ENCODE peak calls at places on chromosome 13, in nine cellular contexts. B is RWPE1, V is fibroblast of lung, U is mammary epithelial cell, S is transverse colon, Q is endothelial cell, D is adrenal gland, N is WERI-Rb-1, Y is activated B cell treated with CpG ODN at 0.5 μM for 24 hours. M is an unnamed sample.

GRCh38 chr13:52848455-52849190 is at the start of gene PCDH8:
- DNase-seq in Q (peak), N (peak), S (no peak), U (no peak), B (no peak), Y (no peak), V (no peak), D (peak), M (peak)

GRCh38 chr13:99665716-99666115 is 164.4 kb downstream of the TM9SF2 start:
- DNase-seq in Y (no peak), U (no peak), V (no peak), B (no peak), Q (no peak), D (no peak), N (no peak), S (no peak), M (no peak)

GRCh38 chr13:100600915-100601314 is 12.3 kb upstream of the GGACT start:
- DNase-seq in B (no peak), D (peak), N (no peak), U (no peak), V (no peak), Q (no peak), Y (no peak), S (no peak), M (no peak)

GRCh38 chr13:61148211-61148610 is 267.4 kb downstream of the PCDH20 start:
- DNase-seq in Q (no peak), Y (no peak), V (no peak), D (no peak), N (no peak), S (no peak), B (no peak), U (no peak), M (no peak)

GRCh38 chr13:26007774-26008173 is 44.0 kb downstream of the SHISA2 start:
- DNase-seq in U (no peak), D (no peak), V (no peak), B (no peak), Y (no peak), S (no peak), Q (no peak), N (no peak), M (no peak)

GRCh38 chr13:93227906-93228801 is 1.5 kb downstream of the GPC6 start:
- DNase-seq in N (peak), B (no peak), Q (peak), Y (no peak), D (peak), V (peak), U (peak), S (peak), M (peak)

GRCh38 chr13:111033172-111034133 is 81.7 kb upstream of the ARHGEF7 start:
- DNase-seq in D (no peak), U (peak), N (no peak), Y (no peak), B (no peak), S (no peak), V (no peak), Q (no peak), M (no peak)

GRCh38 chr13:23718916-23719470 is 148.8 kb downstream of the TNFRSF19 start:
- DNase-seq in U (no peak), S (no peak), B (no peak), D (no peak), Q (no peak), V (peak), Y (no peak), N (no peak), M (no peak)

GRCh38 chr13:49226613-49227012 is 6.5 kb downstream of the MLNR start:
- DNase-seq in Y (no peak), D (no peak), B (no peak), N (no peak), Q (no peak), V (no peak), S (no peak), U (no peak), M (no peak)

GRCh38 chr13:39132286-39132685 is 94.0 kb downstream of the NHLRC3 start:
- DNase-seq in Q (no peak), V (no peak), U (peak), N (no peak), B (peak), D (no peak), Y (no peak), S (no peak), M (no peak)

GRCh38 chr13:76473552-76474134 is 412.6 kb downstream of the KCTD12 start:
- DNase-seq in Y (no peak), B (peak), D (peak), V (peak), S (peak), N (peak), U (peak), Q (peak), M (peak)

GRCh38 chr13:42388326-42388725 is 116.4 kb downstream of the AKAP11 start:
- DNase-seq in Y (no peak), N (no peak), B (no peak), V (no peak), U (no peak), Q (no peak), S (no peak), D (no peak), M (no peak)

GRCh38 chr13:60765700-60766411 is 368.8 kb downstream of the TDRD3 start:
- DNase-seq in U (no peak), S (no peak), N (no peak), V (no peak), B (no peak), Y (no peak), D (no peak), Q (no peak), M (no peak)

GRCh38 chr13:34752561-34752960 is 189.5 kb upstream of the NBEA start:
- DNase-seq in V (no peak), U (no peak), Q (no peak), D (no peak), N (no peak), Y (no peak), S (no peak), B (no peak), M (no peak)

GRCh38 chr13:99087954-99088491 is 110.2 kb upstream of the DOCK9 start:
- DNase-seq in B (no peak), U (no peak), Q (no peak), D (no peak), Y (peak), V (no peak), N (peak), S (peak), M (peak)

GRCh38 chr13:113579686-113580085 is 4.9 kb upstream of the TFDP1 start:
- DNase-seq in S (no peak), U (no peak), D (peak), Y (no peak), N (peak), Q (no peak), B (no peak), V (no peak), M (no peak)

GRCh38 chr13:30864352-30865130 is 41.5 kb upstream of the MEDAG start:
- DNase-seq in D (no peak), V (peak), Y (no peak), N (peak), B (no peak), S (no peak), Q (no peak), U (peak), M (no peak)

GRCh38 chr13:72849571-72849970 is 67.6 kb downstream of the PIBF1 start:
- DNase-seq in U (no peak), V (peak), S (no peak), Q (no peak), B (no peak), Y (no peak), D (no peak), N (no peak), M (no peak)

GRCh38 chr13:106117035-106117434 is 418.4 kb downstream of the EFNB2 start:
- DNase-seq in Q (no peak), V (peak), S (no peak), Y (no peak), U (peak), N (no peak), B (peak), D (no peak), M (no peak)

GRCh38 chr13:106373989-106374572 is 161.4 kb downstream of the EFNB2 start:
- DNase-seq in V (peak), U (peak), Y (no peak), S (no peak), N (peak), B (no peak), D (no peak), Q (no peak), M (no peak)

GRCh38 chr13:97912139-97912535 is 41.3 kb upstream of the IPO5 start:
- DNase-seq in V (no peak), U (no peak), N (no peak), Q (no peak), B (no peak), Y (no peak), S (no peak), D (no peak), M (no peak)

GRCh38 chr13:55653497-55653896 is 1487.2 kb upstream of the PRR20A start:
- DNase-seq in Q (no peak), N (no peak), V (no peak), D (no peak), U (no peak), S (no peak), Y (no peak), B (no peak), M (no peak)

GRCh38 chr13:84867246-84867645 is 932.0 kb downstream of the SLITRK6 start:
- DNase-seq in Y (no peak), Q (no peak), D (no peak), U (peak), N (no peak), B (no peak), V (no peak), S (no peak), M (no peak)

GRCh38 chr13:95292622-95293021 is 8.6 kb downstream of the ABCC4 start:
- DNase-seq in B (no peak), U (no peak), Y (no peak), D (no peak), V (no peak), N (no peak), Q (no peak), S (no peak), M (no peak)

GRCh38 chr13:114108141-114108761 is 24.2 kb downstream of the RASA3 start:
- DNase-seq in V (no peak), U (no peak), Q (no peak), B (no peak), Y (no peak), D (peak), N (peak), S (peak), M (no peak)

GRCh38 chr13:114099191-114099590 is 33.2 kb downstream of the RASA3 start:
- DNase-seq in B (no peak), D (peak), Y (no peak), N (peak), Q (no peak), U (peak), S (peak), V (peak), M (peak)

GRCh38 chr13:104586010-104586746 is 1520.0 kb upstream of the SLC10A2 start:
- DNase-seq in V (peak), N (no peak), D (no peak), Q (no peak), B (peak), U (no peak), S (peak), Y (no peak), M (no peak)

GRCh38 chr13:98065468-98065867 is 77.4 kb upstream of the FARP1 start:
- DNase-seq in B (no peak), N (no peak), D (no peak), Q (no peak), U (no peak), Y (no peak), V (no peak), S (no peak), M (no peak)

GRCh38 chr13:46963874-46964273 is 67.0 kb upstream of the HTR2A start:
- DNase-seq in B (no peak), Y (no peak), N (no peak), D (no peak), Q (no peak), S (no peak), V (no peak), U (peak), M (no peak)

GRCh38 chr13:46961719-46962118 is 64.9 kb upstream of the HTR2A start:
- DNase-seq in V (peak), N (no peak), B (peak), U (peak), Q (no peak), D (no peak), S (no peak), Y (no peak), M (no peak)

GRCh38 chr13:46964789-46965527 is 68.1 kb upstream of the HTR2A start:
- DNase-seq in U (peak), V (peak), Q (no peak), B (no peak), Y (no peak), N (no peak), D (no peak), S (no peak), M (no peak)

DNA sequence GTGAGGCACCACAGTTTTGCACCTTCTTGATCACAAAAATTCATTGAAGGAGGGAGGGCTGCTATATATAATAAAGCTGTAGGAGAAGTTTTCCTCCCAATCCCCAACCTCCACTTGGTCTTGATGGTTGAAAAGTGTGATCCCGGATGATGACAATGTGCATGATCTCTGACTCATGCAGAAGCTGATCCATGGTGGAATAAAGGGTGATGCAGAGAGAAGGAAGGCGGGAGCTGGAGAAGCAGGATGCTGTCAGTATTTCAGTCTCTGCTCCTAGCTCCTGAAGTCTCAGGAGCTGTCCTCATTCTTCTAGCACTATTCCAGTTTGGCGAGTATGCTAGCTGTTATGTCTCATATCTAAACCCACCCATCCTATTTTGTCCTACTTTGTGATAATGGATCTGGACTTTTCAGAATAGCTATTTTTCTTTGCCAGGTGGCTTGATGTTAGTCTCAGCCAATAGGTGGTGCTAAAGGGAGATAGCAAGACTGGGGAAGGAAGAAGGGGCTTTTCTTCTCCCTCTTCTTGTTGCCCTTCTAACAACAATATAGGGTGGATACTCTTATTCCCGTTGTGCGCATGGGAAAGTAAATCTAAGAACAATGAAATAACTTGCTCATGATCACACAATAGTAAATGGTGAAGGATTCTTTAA is 65.6 kb upstream of the HTR2A start:
- DNase-seq in B (peak), V (peak), U (peak), D (no peak), Q (no peak), N (no peak), Y (no peak), S (no peak), M (no peak)
- TF ChIP-seq CTCF in B (no peak), V (peak), U (peak), D (no peak), Q (no peak), N (peak), Y (no peak), S (no peak), M (no peak)

DNA sequence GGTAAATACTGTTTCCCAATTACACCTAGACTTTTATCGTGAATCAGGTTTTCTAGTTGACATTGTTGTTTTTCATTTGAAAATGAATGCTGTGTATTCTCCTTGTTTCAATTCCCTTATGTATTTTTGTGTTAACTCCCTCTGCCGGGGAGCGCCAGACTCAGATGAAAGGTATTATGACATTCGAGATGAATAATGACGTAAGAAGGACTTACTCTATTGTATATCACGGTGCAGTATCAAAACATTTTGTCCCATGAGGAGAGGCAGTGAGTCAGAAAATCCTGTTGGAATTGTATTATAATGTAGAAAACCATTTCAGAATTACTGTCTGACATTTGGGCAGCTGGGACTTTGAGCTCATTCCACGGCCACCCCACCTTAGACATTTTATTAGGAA is 61.6 kb downstream of the LRCH1 start:
- DNase-seq in N (no peak), S (no peak), V (peak), U (no peak), Q (no peak), Y (no peak), D (no peak), B (peak), M (no peak)
- TF ChIP-seq CTCF in N (no peak), S (no peak), V (peak), U (no peak), Q (no peak), Y (no peak), D (no peak), B (peak), M (no peak)

DNA sequence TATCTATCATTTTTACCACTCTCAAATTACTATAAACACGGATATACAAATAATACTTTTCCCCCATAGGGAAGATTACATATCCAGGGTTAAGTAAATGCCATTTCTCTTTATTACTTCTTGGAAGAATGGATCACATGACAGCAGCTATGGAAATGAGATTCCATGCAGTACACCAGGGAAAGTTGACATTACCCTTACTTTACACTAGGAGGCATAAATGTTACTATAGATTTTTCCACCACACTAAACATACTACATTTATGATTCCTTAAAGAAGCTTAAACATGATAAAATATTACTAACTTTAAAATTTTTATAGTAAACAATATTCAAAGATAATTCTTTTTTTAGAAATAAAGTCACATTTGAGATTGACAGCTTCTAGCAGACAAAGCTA is 611.4 kb downstream of the PCDH9 start:
- DNase-seq in S (no peak), U (peak), D (no peak), B (peak), Y (no peak), V (peak), Q (no peak), N (no peak), M (no peak)
- TF ChIP-seq CTCF in S (no peak), U (peak), D (peak), B (peak), Y (no peak), V (peak), Q (peak), N (no peak), M (peak)

GRCh38 chr13:43933378-43933777 is 53.7 kb downstream of the LACC1 start:
- DNase-seq in B (no peak), N (no peak), D (no peak), V (no peak), U (no peak), Q (no peak), Y (no peak), S (no peak), M (no peak)
- TF ChIP-seq CTCF in B (no peak), N (no peak), D (no peak), V (no peak), U (no peak), Q (no peak), Y (no peak), S (no peak), M (no peak)

GRCh38 chr13:59477011-59477410 is 686.7 kb downstream of the DIAPH3 start:
- DNase-seq in U (no peak), B (no peak), D (no peak), S (no peak), V (no peak), Q (no peak), Y (no peak), N (peak), M (no peak)
- TF ChIP-seq CTCF in U (peak), B (no peak), D (no peak), S (no peak), V (peak), Q (peak), Y (no peak), N (peak), M (peak)

GRCh38 chr13:19984430-19985218 is 26.1 kb downstream of the ZMYM2 start:
- DNase-seq in N (no peak), Y (no peak), Q (no peak), S (no peak), U (peak), D (no peak), B (peak), V (peak), M (no peak)

GRCh38 chr13:19982447-19983043 is 24.0 kb downstream of the ZMYM2 start:
- DNase-seq in V (no peak), U (no peak), B (no peak), D (no peak), S (no peak), Y (no peak), N (no peak), Q (no peak), M (no peak)

GRCh38 chr13:19981685-19982238 is 23.2 kb downstream of the ZMYM2 start:
- DNase-seq in U (no peak), Q (no peak), S (no peak), Y (no peak), D (no peak), N (no peak), V (no peak), B (no peak), M (no peak)

DNA sequence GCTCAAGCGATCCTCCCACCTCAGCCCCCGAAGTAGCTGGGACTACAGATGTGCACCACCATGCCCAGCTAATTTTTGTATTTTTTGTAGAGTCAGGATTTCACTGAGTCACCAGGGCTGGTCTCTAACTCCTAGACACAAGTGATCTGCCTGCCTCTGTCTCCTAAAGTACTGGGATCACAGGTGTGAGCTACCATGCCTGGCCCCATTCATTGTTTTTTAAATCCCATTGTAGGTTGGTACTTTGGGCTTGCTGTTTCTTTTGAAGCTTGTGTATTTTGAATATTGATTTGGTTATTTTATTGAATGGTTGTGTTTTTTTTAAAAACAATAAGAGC is 26.7 kb downstream of the ZMYM2 start:
- DNase-seq in S (no peak), B (no peak), N (no peak), V (no peak), U (no peak), D (no peak), Q (no peak), Y (no peak), M (no peak)
- TF ChIP-seq CTCF in S (no peak), B (no peak), N (no peak), V (no peak), U (no peak), D (no peak), Q (no peak), Y (no peak), M (no peak)

GRCh38 chr13:48078251-48078656 is 16.6 kb downstream of the MED4 start:
- DNase-seq in V (no peak), B (peak), Q (no peak), D (no peak), Y (peak), N (no peak), U (peak), S (peak), M (no peak)
- TF ChIP-seq CTCF in V (no peak), B (no peak), Q (no peak), D (no peak), Y (no peak), N (peak), U (peak), S (no peak), M (no peak)

GRCh38 chr13:108463365-108463764 is 166.0 kb upstream of the MYO16 start:
- DNase-seq in S (no peak), N (no peak), V (peak), Y (no peak), U (peak), D (no peak), B (peak), Q (no peak), M (no peak)

GRCh38 chr13:108455320-108455719 is 174.1 kb upstream of the MYO16 start:
- DNase-seq in S (no peak), B (no peak), D (no peak), Q (no peak), U (no peak), Y (no peak), V (no peak), N (no peak), M (no peak)

GRCh38 chr13:108460043-108460442 is 169.4 kb upstream of the MYO16 start:
- DNase-seq in U (no peak), S (no peak), V (no peak), D (no peak), B (no peak), N (no peak), Y (no peak), Q (no peak), M (no peak)
- TF ChIP-seq CTCF in U (no peak), S (no peak), V (no peak), D (no peak), B (no peak), N (no peak), Y (no peak), Q (no peak), M (no peak)

M was measured in glutamatergic neuron.